ENCODE peak calls at places on chromosomes 6 and 20, in five cellular contexts. One of them, this sample, is unnamed.

GRCh38 chr20:54347216-54347833 is 128.1 kb upstream of the DOK5 start:
- DNase-seq in pancreas: no peak
- DNase-seq in foreskin fibroblast: no peak
- DNase-seq in right lobe of liver: no peak
- DNase-seq in CD8-positive, alpha-beta memory T cell: no peak
- DNase-seq in this sample: no peak

GRCh38 chr20:5818346-5818681 is 68.1 kb downstream of the SHLD1 start:
- DNase-seq in pancreas: no peak
- DNase-seq in foreskin fibroblast: no peak
- DNase-seq in right lobe of liver: no peak
- DNase-seq in CD8-positive, alpha-beta memory T cell: no peak
- DNase-seq in this sample: no peak

GRCh38 chr6:82686719-82687118 is 323.1 kb downstream of the TPBG start:
- DNase-seq in pancreas: no peak
- DNase-seq in foreskin fibroblast: no peak
- DNase-seq in right lobe of liver: no peak
- DNase-seq in CD8-positive, alpha-beta memory T cell: no peak
- DNase-seq in this sample: no peak

GRCh38 chr6:139370047-139370706 is 4.3 kb downstream of the CITED2 start:
- DNase-seq in pancreas: no peak
- DNase-seq in foreskin fibroblast: peak; percentile 86
- DNase-seq in right lobe of liver: no peak
- DNase-seq in CD8-positive, alpha-beta memory T cell: no peak
- DNase-seq in this sample: no peak

GRCh38 chr6:2956930-2957329 is 14.4 kb downstream of the SERPINB6 start:
- DNase-seq in pancreas: no peak
- DNase-seq in foreskin fibroblast: no peak
- DNase-seq in right lobe of liver: peak; percentile 26
- DNase-seq in CD8-positive, alpha-beta memory T cell: no peak
- DNase-seq in this sample: no peak

GRCh38 chr6:1636971-1637871 is 27.5 kb downstream of the FOXC1 start:
- DNase-seq in pancreas: no peak
- DNase-seq in foreskin fibroblast: no peak
- DNase-seq in right lobe of liver: no peak
- DNase-seq in CD8-positive, alpha-beta memory T cell: no peak
- DNase-seq in this sample: no peak

GRCh38 chr6:117329926-117330325 is 64.6 kb downstream of the VGLL2 start:
- DNase-seq in pancreas: peak; percentile 52
- DNase-seq in foreskin fibroblast: no peak
- DNase-seq in right lobe of liver: no peak
- DNase-seq in CD8-positive, alpha-beta memory T cell: no peak
- DNase-seq in this sample: no peak

GRCh38 chr20:56443654-56444540 is 24.5 kb upstream of the RTF2 start:
- DNase-seq in pancreas: no peak
- DNase-seq in foreskin fibroblast: no peak
- DNase-seq in right lobe of liver: no peak
- DNase-seq in CD8-positive, alpha-beta memory T cell: no peak
- DNase-seq in this sample: no peak

GRCh38 chr6:107784669-107785068 is 39.4 kb downstream of the SCML4 start:
- DNase-seq in pancreas: no peak
- DNase-seq in foreskin fibroblast: peak; percentile 4
- DNase-seq in right lobe of liver: no peak
- DNase-seq in CD8-positive, alpha-beta memory T cell: no peak
- DNase-seq in this sample: no peak

DNA sequence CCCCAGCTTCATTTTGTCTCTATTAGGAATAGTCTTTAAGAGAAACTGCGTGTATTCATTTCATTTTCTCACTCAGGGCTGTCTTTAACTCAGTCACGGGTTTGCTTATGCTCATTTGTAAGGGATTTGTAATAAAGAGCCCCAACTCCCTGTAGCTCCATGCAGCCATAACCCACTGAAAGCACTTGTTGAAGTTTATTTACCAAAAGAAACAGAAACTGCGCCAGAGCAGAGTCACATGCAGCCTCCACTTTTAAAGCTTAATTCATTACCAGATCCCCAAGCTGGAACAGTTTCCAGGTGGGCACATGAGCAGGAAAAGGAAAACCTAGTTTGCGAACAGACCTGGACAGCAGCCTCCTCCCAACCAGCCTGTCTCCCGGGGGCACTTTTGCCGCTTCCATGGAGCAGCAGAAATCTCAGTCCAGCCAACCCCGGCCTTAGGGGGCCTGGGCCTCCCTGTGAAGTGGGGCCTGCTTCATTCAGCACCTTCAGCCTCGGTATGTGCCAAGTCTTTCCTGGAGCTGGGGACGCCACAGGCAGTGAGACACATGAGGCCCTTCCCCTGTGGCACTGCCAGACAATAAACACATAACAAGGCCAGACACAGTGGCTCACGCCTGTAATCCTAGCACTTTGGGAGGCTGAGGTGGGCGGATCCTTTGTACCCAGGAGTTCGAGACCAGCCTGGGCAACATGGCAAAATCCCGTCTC is 4.5 kb downstream of the BCAS4 start:
- DNase-seq in pancreas: no peak
- DNase-seq in foreskin fibroblast: no peak
- DNase-seq in right lobe of liver: no peak
- DNase-seq in CD8-positive, alpha-beta memory T cell: no peak
- DNase-seq in this sample: no peak
- H3K4me3 ChIP-seq in pancreas: no peak overlapping the region
- H3K4me3 ChIP-seq in foreskin fibroblast: no peak overlapping the region
- H3K4me3 ChIP-seq in right lobe of liver: no peak overlapping the region
- H3K4me3 ChIP-seq in CD8-positive, alpha-beta memory T cell: no peak overlapping the region
- H3K4me3 ChIP-seq in this sample: no peak overlapping the region

GRCh38 chr6:26555505-26556262 is 17.5 kb downstream of the HMGN4 start:
- DNase-seq in pancreas: no peak
- DNase-seq in foreskin fibroblast: no peak
- DNase-seq in right lobe of liver: no peak
- DNase-seq in CD8-positive, alpha-beta memory T cell: no peak
- DNase-seq in this sample: no peak
- H3K4me3 ChIP-seq in pancreas: no peak overlapping the region
- H3K4me3 ChIP-seq in foreskin fibroblast: peak overlapping the region; percentile 47
- H3K4me3 ChIP-seq in right lobe of liver: no peak overlapping the region
- H3K4me3 ChIP-seq in CD8-positive, alpha-beta memory T cell: peak overlapping the region; percentile 18
- H3K4me3 ChIP-seq in this sample: no peak overlapping the region

GRCh38 chr20:14913896-14914295 is 576.5 kb upstream of the FLRT3 start:
- DNase-seq in pancreas: no peak
- DNase-seq in foreskin fibroblast: no peak
- DNase-seq in right lobe of liver: no peak
- DNase-seq in CD8-positive, alpha-beta memory T cell: no peak
- DNase-seq in this sample: no peak
- H3K4me3 ChIP-seq in pancreas: no peak overlapping the region
- H3K4me3 ChIP-seq in foreskin fibroblast: no peak overlapping the region
- H3K4me3 ChIP-seq in right lobe of liver: no peak overlapping the region
- H3K4me3 ChIP-seq in CD8-positive, alpha-beta memory T cell: no peak overlapping the region
- H3K4me3 ChIP-seq in this sample: no peak overlapping the region

GRCh38 chr20:34709836-34710567 is 5.9 kb downstream of the TP53INP2 start:
- DNase-seq in pancreas: peak; percentile 87
- DNase-seq in foreskin fibroblast: peak; percentile 69
- DNase-seq in right lobe of liver: peak; percentile 84
- DNase-seq in CD8-positive, alpha-beta memory T cell: peak; percentile 68
- DNase-seq in this sample: no peak

GRCh38 chr20:34712525-34713192 is 8.5 kb downstream of the TP53INP2 start:
- DNase-seq in pancreas: no peak
- DNase-seq in foreskin fibroblast: no peak
- DNase-seq in right lobe of liver: peak; percentile 36
- DNase-seq in CD8-positive, alpha-beta memory T cell: no peak
- DNase-seq in this sample: no peak

GRCh38 chr20:34710568-34710839 is 6.4 kb downstream of the TP53INP2 start:
- DNase-seq in pancreas: no peak
- DNase-seq in foreskin fibroblast: no peak
- DNase-seq in right lobe of liver: no peak
- DNase-seq in CD8-positive, alpha-beta memory T cell: no peak
- DNase-seq in this sample: no peak

GRCh38 chr20:34711813-34712430 is 7.8 kb downstream of the TP53INP2 start:
- DNase-seq in pancreas: no peak
- DNase-seq in foreskin fibroblast: no peak
- DNase-seq in right lobe of liver: peak; percentile 28
- DNase-seq in CD8-positive, alpha-beta memory T cell: no peak
- DNase-seq in this sample: no peak

GRCh38 chr20:34710861-34711574 is 6.9 kb downstream of the TP53INP2 start:
- DNase-seq in pancreas: peak; percentile 30
- DNase-seq in foreskin fibroblast: no peak
- DNase-seq in right lobe of liver: peak; percentile 23
- DNase-seq in CD8-positive, alpha-beta memory T cell: no peak
- DNase-seq in this sample: peak; percentile 26
- H3K4me3 ChIP-seq in pancreas: no peak overlapping the region
- H3K4me3 ChIP-seq in foreskin fibroblast: no peak overlapping the region
- H3K4me3 ChIP-seq in right lobe of liver: no peak overlapping the region
- H3K4me3 ChIP-seq in CD8-positive, alpha-beta memory T cell: no peak overlapping the region
- H3K4me3 ChIP-seq in this sample: no peak overlapping the region

GRCh38 chr20:17767624-17768023 is 67.9 kb downstream of the BANF2 start:
- DNase-seq in pancreas: no peak
- DNase-seq in foreskin fibroblast: no peak
- DNase-seq in right lobe of liver: no peak
- DNase-seq in CD8-positive, alpha-beta memory T cell: no peak
- DNase-seq in this sample: no peak

GRCh38 chr20:17775600-17775999 is 75.8 kb downstream of the BANF2 start:
- DNase-seq in pancreas: no peak
- DNase-seq in foreskin fibroblast: no peak
- DNase-seq in right lobe of liver: no peak
- DNase-seq in CD8-positive, alpha-beta memory T cell: no peak
- DNase-seq in this sample: no peak

GRCh38 chr20:17771206-17772004 is 71.6 kb downstream of the BANF2 start:
- DNase-seq in pancreas: no peak
- DNase-seq in foreskin fibroblast: no peak
- DNase-seq in right lobe of liver: no peak
- DNase-seq in CD8-positive, alpha-beta memory T cell: no peak
- DNase-seq in this sample: no peak

GRCh38 chr20:17768267-17768666 is 68.5 kb downstream of the BANF2 start:
- DNase-seq in pancreas: no peak
- DNase-seq in foreskin fibroblast: no peak
- DNase-seq in right lobe of liver: no peak
- DNase-seq in CD8-positive, alpha-beta memory T cell: no peak
- DNase-seq in this sample: no peak

DNA sequence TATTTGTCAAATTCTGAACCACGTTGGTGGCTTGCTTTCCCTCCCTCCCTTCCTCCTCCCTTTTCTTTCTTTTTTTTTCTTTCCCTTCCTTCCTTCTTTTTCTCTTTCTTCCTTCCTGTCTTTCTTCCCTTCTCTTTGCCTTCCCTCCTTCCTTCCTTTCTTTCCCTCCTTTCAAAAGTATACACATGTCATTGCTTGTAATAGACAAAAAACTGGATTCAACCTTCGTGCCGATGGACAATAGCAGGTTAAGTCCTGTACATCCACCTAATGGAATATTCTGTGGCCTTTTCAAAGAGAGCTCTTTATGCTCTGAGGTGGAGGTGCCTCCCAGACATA is 72.2 kb downstream of the BANF2 start:
- DNase-seq in pancreas: no peak
- DNase-seq in foreskin fibroblast: no peak
- DNase-seq in right lobe of liver: no peak
- DNase-seq in CD8-positive, alpha-beta memory T cell: no peak
- DNase-seq in this sample: no peak
- H3K4me3 ChIP-seq in pancreas: no peak overlapping the region
- H3K4me3 ChIP-seq in foreskin fibroblast: no peak overlapping the region
- H3K4me3 ChIP-seq in right lobe of liver: no peak overlapping the region
- H3K4me3 ChIP-seq in CD8-positive, alpha-beta memory T cell: no peak overlapping the region
- H3K4me3 ChIP-seq in this sample: no peak overlapping the region

GRCh38 chr6:105815657-105816555 is 270.2 kb upstream of the PRDM1 start:
- DNase-seq in pancreas: no peak
- DNase-seq in foreskin fibroblast: no peak
- DNase-seq in right lobe of liver: no peak
- DNase-seq in CD8-positive, alpha-beta memory T cell: no peak
- DNase-seq in this sample: no peak
- H3K4me3 ChIP-seq in pancreas: no peak overlapping the region
- H3K4me3 ChIP-seq in foreskin fibroblast: no peak overlapping the region
- H3K4me3 ChIP-seq in right lobe of liver: no peak overlapping the region
- H3K4me3 ChIP-seq in CD8-positive, alpha-beta memory T cell: no peak overlapping the region
- H3K4me3 ChIP-seq in this sample: no peak overlapping the region